ENCODE peak calls at places on chromosomes 4 and X, in six cellular contexts. O is AG04449; U is NCI-H748 treated with DMSO at 0.1 percent for 48 hours; T is astrocyte of the spinal cord; E is NB4; C is CD8-positive, alpha-beta T cell. I is an unnamed sample.
A peak's percentile ranks its signal among the peaks of the same experiment; 100 is the strongest.

GRCh38 chr4:151263455-151263854 is 13.5 kb upstream of the PRSS48 start:
- DNase-seq in C (no peak), O (no peak), U (no peak), E (no peak), T (no peak), I (no peak)

GRCh38 chr4:113049421-113050355 is at the start of gene ANK2:
- DNase-seq in O (no peak), U (peak; percentile 93), E (no peak), T (peak; percentile 36), C (no peak), I (peak; percentile 75)

GRCh38 chr4:7759221-7759620 is 180.4 kb downstream of the AFAP1 start:
- DNase-seq in C (peak; percentile 45), O (no peak), E (peak; percentile 60), U (no peak), T (no peak), I (no peak)

GRCh38 chr4:102792361-102792936 is 31.7 kb upstream of the MANBA start:
- DNase-seq in O (no peak), T (no peak), U (no peak), E (no peak), C (no peak), I (no peak)

GRCh38 chrX:134484039-134484438 is 24.1 kb downstream of the HPRT1 start:
- DNase-seq in O (peak; percentile 23), T (peak; percentile 65), C (no peak), E (peak; percentile 59), U (peak; percentile 1), I (no peak)

GRCh38 chr4:154389142-154389541 is 102.5 kb downstream of the DCHS2 start:
- DNase-seq in E (no peak), O (no peak), T (no peak), U (no peak), C (no peak), I (no peak)

GRCh38 chr4:26792639-26793038 is 68.0 kb upstream of the STIM2 start:
- DNase-seq in U (no peak), O (no peak), C (no peak), E (no peak), T (no peak), I (no peak)

GRCh38 chrX:124679199-124679598 is 332.8 kb downstream of the SH2D1A start:
- DNase-seq in E (peak; percentile 3), C (no peak), U (no peak), O (no peak), T (no peak), I (no peak)

GRCh38 chrX:56794404-56794803 is 65.4 kb downstream of the NBDY start:
- DNase-seq in U (no peak), O (no peak), E (no peak), C (no peak), T (no peak), I (no peak)

GRCh38 chrX:17692709-17693346 is 44.5 kb upstream of the SCML1 start:
- DNase-seq in E (no peak), C (no peak), T (peak; percentile 58), O (no peak), U (no peak), I (no peak)

GRCh38 chr4:170269950-170270349 is 180.2 kb upstream of the AADAT start:
- DNase-seq in T (no peak), O (no peak), C (no peak), U (no peak), E (no peak), I (no peak)

GRCh38 chrX:9876205-9876604 is 90.0 kb downstream of the SHROOM2 start:
- DNase-seq in U (no peak), E (no peak), T (no peak), C (no peak), O (no peak), I (no peak)

GRCh38 chr4:16677545-16677944 is 220.9 kb downstream of the LDB2 start:
- DNase-seq in T (no peak), O (no peak), C (no peak), E (no peak), U (no peak), I (no peak)

GRCh38 chrX:110004970-110005369 is 2.1 kb downstream of the TMEM164 start:
- DNase-seq in U (no peak), O (no peak), C (no peak), E (no peak), T (no peak), I (no peak)

GRCh38 chr4:39319678-39320077 is 46.5 kb downstream of the RFC1 start:
- DNase-seq in E (peak; percentile 20), T (peak; percentile 89), U (no peak), C (no peak), O (peak; percentile 72), I (no peak)

GRCh38 chr4:147846318-147847135 is 114.6 kb downstream of the ARHGAP10 start:
- DNase-seq in U (no peak), C (no peak), T (no peak), O (no peak), E (no peak), I (no peak)

GRCh38 chr4:91485415-91485814 is 818.4 kb upstream of the GRID2 start:
- DNase-seq in C (no peak), O (no peak), E (no peak), T (no peak), U (no peak), I (no peak)

GRCh38 chr4:109424093-109424818 is 9.4 kb upstream of the SEC24B start:
- DNase-seq in U (no peak), O (no peak), E (no peak), C (no peak), T (no peak), I (no peak)

I was measured in head of caudate nucleus.